ENCODE peak calls at places on chromosomes 3 and 15, in eight cellular contexts. One of them, this sample, is unnamed.

GRCh38 chr15:78979456-78980320 is 34.8 kb upstream of the CTSH start:
- DNase-seq in stimulated activated naive B cell treated with anti-CD40 and anti-IgM and Interleukin-4, amounts not matched to agents 10 μg/mL and 1 μg/mL and 100 μg/mL, for 72 hours: no peak
- DNase-seq in left ventricle myocardium inferior: peak; percentile 29
- DNase-seq in HS-5: peak; percentile 49
- DNase-seq in activated effector memory CD4-positive, alpha-beta T cell treated with Interleukin-2 at 50 U/mL for 16 hours: no peak
- DNase-seq in DMS79 treated with DMSO at 0.1 percent for 48 hours: no peak
- DNase-seq in Caco-2: peak; percentile 81
- DNase-seq in thyroid gland: peak; percentile 63
- DNase-seq in this sample: peak; percentile 56

GRCh38 chr15:43270676-43271306 is 4.1 kb upstream of the TGM5 start:
- DNase-seq in Caco-2: no peak
- DNase-seq in activated effector memory CD4-positive, alpha-beta T cell treated with Interleukin-2 at 50 U/mL for 16 hours: no peak
- DNase-seq in HS-5: no peak
- DNase-seq in thyroid gland: no peak
- DNase-seq in stimulated activated naive B cell treated with anti-CD40 and anti-IgM and Interleukin-4, amounts not matched to agents 10 μg/mL and 1 μg/mL and 100 μg/mL, for 72 hours: peak; percentile 34
- DNase-seq in DMS79 treated with DMSO at 0.1 percent for 48 hours: no peak
- DNase-seq in left ventricle myocardium inferior: no peak
- DNase-seq in this sample: no peak

GRCh38 chr3:18071833-18072232 is 329.4 kb upstream of the TBC1D5 start:
- DNase-seq in Caco-2: no peak
- DNase-seq in stimulated activated naive B cell treated with anti-CD40 and anti-IgM and Interleukin-4, amounts not matched to agents 10 μg/mL and 1 μg/mL and 100 μg/mL, for 72 hours: no peak
- DNase-seq in thyroid gland: no peak
- DNase-seq in left ventricle myocardium inferior: no peak
- DNase-seq in DMS79 treated with DMSO at 0.1 percent for 48 hours: no peak
- DNase-seq in activated effector memory CD4-positive, alpha-beta T cell treated with Interleukin-2 at 50 U/mL for 16 hours: no peak
- DNase-seq in HS-5: no peak
- DNase-seq in this sample: no peak

GRCh38 chr3:159455741-159456181 is 532.9 kb upstream of the IL12A start:
- DNase-seq in thyroid gland: no peak
- DNase-seq in DMS79 treated with DMSO at 0.1 percent for 48 hours: no peak
- DNase-seq in left ventricle myocardium inferior: no peak
- DNase-seq in Caco-2: no peak
- DNase-seq in stimulated activated naive B cell treated with anti-CD40 and anti-IgM and Interleukin-4, amounts not matched to agents 10 μg/mL and 1 μg/mL and 100 μg/mL, for 72 hours: no peak
- DNase-seq in activated effector memory CD4-positive, alpha-beta T cell treated with Interleukin-2 at 50 U/mL for 16 hours: no peak
- DNase-seq in HS-5: no peak
- DNase-seq in this sample: no peak

GRCh38 chr3:13189639-13190375 is 116.6 kb upstream of the IQSEC1 start:
- DNase-seq in Caco-2: no peak
- DNase-seq in activated effector memory CD4-positive, alpha-beta T cell treated with Interleukin-2 at 50 U/mL for 16 hours: peak; percentile 43
- DNase-seq in thyroid gland: no peak
- DNase-seq in stimulated activated naive B cell treated with anti-CD40 and anti-IgM and Interleukin-4, amounts not matched to agents 10 μg/mL and 1 μg/mL and 100 μg/mL, for 72 hours: no peak
- DNase-seq in left ventricle myocardium inferior: no peak
- DNase-seq in HS-5: peak; percentile 23
- DNase-seq in DMS79 treated with DMSO at 0.1 percent for 48 hours: no peak
- DNase-seq in this sample: no peak

GRCh38 chr15:98442379-98442833 is 205.9 kb upstream of the IGF1R start:
- DNase-seq in thyroid gland: peak; percentile 68
- DNase-seq in HS-5: peak; percentile 40
- DNase-seq in activated effector memory CD4-positive, alpha-beta T cell treated with Interleukin-2 at 50 U/mL for 16 hours: no peak
- DNase-seq in DMS79 treated with DMSO at 0.1 percent for 48 hours: peak; percentile 2
- DNase-seq in left ventricle myocardium inferior: no peak
- DNase-seq in Caco-2: peak; percentile 70
- DNase-seq in stimulated activated naive B cell treated with anti-CD40 and anti-IgM and Interleukin-4, amounts not matched to agents 10 μg/mL and 1 μg/mL and 100 μg/mL, for 72 hours: peak; percentile 15
- DNase-seq in this sample: peak; percentile 26

GRCh38 chr15:56957812-56958406 is 39.5 kb downstream of the TCF12 start:
- DNase-seq in Caco-2: peak; percentile 35
- DNase-seq in stimulated activated naive B cell treated with anti-CD40 and anti-IgM and Interleukin-4, amounts not matched to agents 10 μg/mL and 1 μg/mL and 100 μg/mL, for 72 hours: no peak
- DNase-seq in activated effector memory CD4-positive, alpha-beta T cell treated with Interleukin-2 at 50 U/mL for 16 hours: no peak
- DNase-seq in left ventricle myocardium inferior: no peak
- DNase-seq in thyroid gland: no peak
- DNase-seq in DMS79 treated with DMSO at 0.1 percent for 48 hours: no peak
- DNase-seq in HS-5: no peak
- DNase-seq in this sample: no peak

GRCh38 chr3:182490601-182491485 is 302.5 kb upstream of the ATP11B start:
- DNase-seq in activated effector memory CD4-positive, alpha-beta T cell treated with Interleukin-2 at 50 U/mL for 16 hours: no peak
- DNase-seq in HS-5: no peak
- DNase-seq in thyroid gland: no peak
- DNase-seq in stimulated activated naive B cell treated with anti-CD40 and anti-IgM and Interleukin-4, amounts not matched to agents 10 μg/mL and 1 μg/mL and 100 μg/mL, for 72 hours: no peak
- DNase-seq in DMS79 treated with DMSO at 0.1 percent for 48 hours: peak; percentile 97
- DNase-seq in Caco-2: peak; percentile 22
- DNase-seq in left ventricle myocardium inferior: no peak
- DNase-seq in this sample: peak; percentile 99

GRCh38 chr3:64715211-64715982 is 27.6 kb upstream of the ADAMTS9 start:
- DNase-seq in DMS79 treated with DMSO at 0.1 percent for 48 hours: no peak
- DNase-seq in left ventricle myocardium inferior: no peak
- DNase-seq in thyroid gland: no peak
- DNase-seq in HS-5: no peak
- DNase-seq in Caco-2: no peak
- DNase-seq in stimulated activated naive B cell treated with anti-CD40 and anti-IgM and Interleukin-4, amounts not matched to agents 10 μg/mL and 1 μg/mL and 100 μg/mL, for 72 hours: no peak
- DNase-seq in activated effector memory CD4-positive, alpha-beta T cell treated with Interleukin-2 at 50 U/mL for 16 hours: no peak
- DNase-seq in this sample: no peak

GRCh38 chr3:63519426-63519825 is 133.0 kb upstream of the SNTN start:
- DNase-seq in thyroid gland: no peak
- DNase-seq in activated effector memory CD4-positive, alpha-beta T cell treated with Interleukin-2 at 50 U/mL for 16 hours: no peak
- DNase-seq in Caco-2: no peak
- DNase-seq in stimulated activated naive B cell treated with anti-CD40 and anti-IgM and Interleukin-4, amounts not matched to agents 10 μg/mL and 1 μg/mL and 100 μg/mL, for 72 hours: no peak
- DNase-seq in left ventricle myocardium inferior: no peak
- DNase-seq in HS-5: peak; percentile 33
- DNase-seq in DMS79 treated with DMSO at 0.1 percent for 48 hours: no peak
- DNase-seq in this sample: no peak

GRCh38 chr3:82654708-82655107 is 893.3 kb upstream of the GBE1 start:
- DNase-seq in DMS79 treated with DMSO at 0.1 percent for 48 hours: no peak
- DNase-seq in Caco-2: no peak
- DNase-seq in activated effector memory CD4-positive, alpha-beta T cell treated with Interleukin-2 at 50 U/mL for 16 hours: no peak
- DNase-seq in left ventricle myocardium inferior: no peak
- DNase-seq in stimulated activated naive B cell treated with anti-CD40 and anti-IgM and Interleukin-4, amounts not matched to agents 10 μg/mL and 1 μg/mL and 100 μg/mL, for 72 hours: no peak
- DNase-seq in HS-5: no peak
- DNase-seq in thyroid gland: no peak
- DNase-seq in this sample: no peak

GRCh38 chr3:66499881-66500574 is 794 bp downstream of the LRIG1 start:
- DNase-seq in activated effector memory CD4-positive, alpha-beta T cell treated with Interleukin-2 at 50 U/mL for 16 hours: peak; percentile 27
- DNase-seq in HS-5: no peak
- DNase-seq in left ventricle myocardium inferior: peak; percentile 46
- DNase-seq in Caco-2: peak; percentile 51
- DNase-seq in DMS79 treated with DMSO at 0.1 percent for 48 hours: no peak
- DNase-seq in thyroid gland: peak; percentile 40
- DNase-seq in stimulated activated naive B cell treated with anti-CD40 and anti-IgM and Interleukin-4, amounts not matched to agents 10 μg/mL and 1 μg/mL and 100 μg/mL, for 72 hours: no peak
- DNase-seq in this sample: no peak

GRCh38 chr3:50264389-50264963 is 4.5 kb upstream of the SEMA3B start:
- DNase-seq in thyroid gland: peak; percentile 97
- DNase-seq in HS-5: no peak
- DNase-seq in activated effector memory CD4-positive, alpha-beta T cell treated with Interleukin-2 at 50 U/mL for 16 hours: no peak
- DNase-seq in Caco-2: peak; percentile 93
- DNase-seq in stimulated activated naive B cell treated with anti-CD40 and anti-IgM and Interleukin-4, amounts not matched to agents 10 μg/mL and 1 μg/mL and 100 μg/mL, for 72 hours: no peak
- DNase-seq in left ventricle myocardium inferior: peak; percentile 78
- DNase-seq in DMS79 treated with DMSO at 0.1 percent for 48 hours: no peak
- DNase-seq in this sample: no peak

GRCh38 chr3:77078279-77078678 is 38.4 kb downstream of the ROBO2 start:
- DNase-seq in thyroid gland: no peak
- DNase-seq in HS-5: no peak
- DNase-seq in DMS79 treated with DMSO at 0.1 percent for 48 hours: no peak
- DNase-seq in left ventricle myocardium inferior: no peak
- DNase-seq in activated effector memory CD4-positive, alpha-beta T cell treated with Interleukin-2 at 50 U/mL for 16 hours: no peak
- DNase-seq in stimulated activated naive B cell treated with anti-CD40 and anti-IgM and Interleukin-4, amounts not matched to agents 10 μg/mL and 1 μg/mL and 100 μg/mL, for 72 hours: no peak
- DNase-seq in Caco-2: no peak
- DNase-seq in this sample: no peak

GRCh38 chr15:74780983-74781672 is 752 bp upstream of the CSK start:
- DNase-seq in activated effector memory CD4-positive, alpha-beta T cell treated with Interleukin-2 at 50 U/mL for 16 hours: no peak
- DNase-seq in Caco-2: no peak
- DNase-seq in left ventricle myocardium inferior: no peak
- DNase-seq in HS-5: no peak
- DNase-seq in DMS79 treated with DMSO at 0.1 percent for 48 hours: no peak
- DNase-seq in stimulated activated naive B cell treated with anti-CD40 and anti-IgM and Interleukin-4, amounts not matched to agents 10 μg/mL and 1 μg/mL and 100 μg/mL, for 72 hours: no peak
- DNase-seq in thyroid gland: no peak
- DNase-seq in this sample: no peak

GRCh38 chr3:38564631-38565338 is 68.6 kb downstream of the EXOG start:
- DNase-seq in thyroid gland: no peak
- DNase-seq in stimulated activated naive B cell treated with anti-CD40 and anti-IgM and Interleukin-4, amounts not matched to agents 10 μg/mL and 1 μg/mL and 100 μg/mL, for 72 hours: no peak
- DNase-seq in DMS79 treated with DMSO at 0.1 percent for 48 hours: no peak
- DNase-seq in activated effector memory CD4-positive, alpha-beta T cell treated with Interleukin-2 at 50 U/mL for 16 hours: no peak
- DNase-seq in left ventricle myocardium inferior: no peak
- DNase-seq in Caco-2: no peak
- DNase-seq in HS-5: no peak
- DNase-seq in this sample: no peak

GRCh38 chr15:62483817-62484216 is 318.7 kb upstream of the C2CD4B start:
- DNase-seq in activated effector memory CD4-positive, alpha-beta T cell treated with Interleukin-2 at 50 U/mL for 16 hours: no peak
- DNase-seq in left ventricle myocardium inferior: peak; percentile 48
- DNase-seq in DMS79 treated with DMSO at 0.1 percent for 48 hours: no peak
- DNase-seq in Caco-2: no peak
- DNase-seq in thyroid gland: no peak
- DNase-seq in stimulated activated naive B cell treated with anti-CD40 and anti-IgM and Interleukin-4, amounts not matched to agents 10 μg/mL and 1 μg/mL and 100 μg/mL, for 72 hours: no peak
- DNase-seq in HS-5: no peak
- DNase-seq in this sample: no peak

GRCh38 chr3:161914703-161915102 is 418.1 kb downstream of the OTOL1 start:
- DNase-seq in left ventricle myocardium inferior: peak; percentile 22
- DNase-seq in Caco-2: peak; percentile 46
- DNase-seq in HS-5: peak; percentile 18
- DNase-seq in stimulated activated naive B cell treated with anti-CD40 and anti-IgM and Interleukin-4, amounts not matched to agents 10 μg/mL and 1 μg/mL and 100 μg/mL, for 72 hours: no peak
- DNase-seq in thyroid gland: no peak
- DNase-seq in activated effector memory CD4-positive, alpha-beta T cell treated with Interleukin-2 at 50 U/mL for 16 hours: no peak
- DNase-seq in DMS79 treated with DMSO at 0.1 percent for 48 hours: no peak
- DNase-seq in this sample: peak; percentile 57

GRCh38 chr15:43133429-43134156 is at the start of gene TMEM62:
- DNase-seq in activated effector memory CD4-positive, alpha-beta T cell treated with Interleukin-2 at 50 U/mL for 16 hours: peak; percentile 49
- DNase-seq in Caco-2: peak; percentile 89
- DNase-seq in thyroid gland: peak; percentile 92
- DNase-seq in DMS79 treated with DMSO at 0.1 percent for 48 hours: peak; percentile 27
- DNase-seq in left ventricle myocardium inferior: peak; percentile 85
- DNase-seq in stimulated activated naive B cell treated with anti-CD40 and anti-IgM and Interleukin-4, amounts not matched to agents 10 μg/mL and 1 μg/mL and 100 μg/mL, for 72 hours: peak; percentile 83
- DNase-seq in HS-5: no peak
- DNase-seq in this sample: peak; percentile 76

GRCh38 chr15:83404143-83404542 is 43.0 kb upstream of the SH3GL3 start:
- DNase-seq in thyroid gland: peak; percentile 5
- DNase-seq in activated effector memory CD4-positive, alpha-beta T cell treated with Interleukin-2 at 50 U/mL for 16 hours: no peak
- DNase-seq in DMS79 treated with DMSO at 0.1 percent for 48 hours: no peak
- DNase-seq in HS-5: no peak
- DNase-seq in Caco-2: no peak
- DNase-seq in left ventricle myocardium inferior: peak; percentile 55
- DNase-seq in stimulated activated naive B cell treated with anti-CD40 and anti-IgM and Interleukin-4, amounts not matched to agents 10 μg/mL and 1 μg/mL and 100 μg/mL, for 72 hours: no peak
- DNase-seq in this sample: no peak

GRCh38 chr3:38563070-38563901 is 67.1 kb downstream of the EXOG start:
- DNase-seq in left ventricle myocardium inferior: no peak
- DNase-seq in Caco-2: no peak
- DNase-seq in stimulated activated naive B cell treated with anti-CD40 and anti-IgM and Interleukin-4, amounts not matched to agents 10 μg/mL and 1 μg/mL and 100 μg/mL, for 72 hours: no peak
- DNase-seq in activated effector memory CD4-positive, alpha-beta T cell treated with Interleukin-2 at 50 U/mL for 16 hours: no peak
- DNase-seq in thyroid gland: no peak
- DNase-seq in DMS79 treated with DMSO at 0.1 percent for 48 hours: no peak
- DNase-seq in HS-5: no peak
- DNase-seq in this sample: no peak

GRCh38 chr3:160210799-160211221 is 14.4 kb upstream of the C3orf80 start:
- DNase-seq in left ventricle myocardium inferior: no peak
- DNase-seq in DMS79 treated with DMSO at 0.1 percent for 48 hours: no peak
- DNase-seq in activated effector memory CD4-positive, alpha-beta T cell treated with Interleukin-2 at 50 U/mL for 16 hours: no peak
- DNase-seq in thyroid gland: no peak
- DNase-seq in stimulated activated naive B cell treated with anti-CD40 and anti-IgM and Interleukin-4, amounts not matched to agents 10 μg/mL and 1 μg/mL and 100 μg/mL, for 72 hours: no peak
- DNase-seq in HS-5: peak; percentile 36
- DNase-seq in Caco-2: peak; percentile 51
- DNase-seq in this sample: no peak

GRCh38 chr15:20280933-20281463 is 260.6 kb downstream of the GOLGA6L6 start:
- DNase-seq in HS-5: no peak
- DNase-seq in activated effector memory CD4-positive, alpha-beta T cell treated with Interleukin-2 at 50 U/mL for 16 hours: no peak
- DNase-seq in Caco-2: no peak
- DNase-seq in left ventricle myocardium inferior: no peak
- DNase-seq in stimulated activated naive B cell treated with anti-CD40 and anti-IgM and Interleukin-4, amounts not matched to agents 10 μg/mL and 1 μg/mL and 100 μg/mL, for 72 hours: no peak
- DNase-seq in DMS79 treated with DMSO at 0.1 percent for 48 hours: no peak
- DNase-seq in thyroid gland: no peak
- DNase-seq in this sample: no peak

GRCh38 chr15:37221671-37222207 is 121.4 kb upstream of the MEIS2 start:
- DNase-seq in DMS79 treated with DMSO at 0.1 percent for 48 hours: no peak
- DNase-seq in thyroid gland: no peak
- DNase-seq in left ventricle myocardium inferior: no peak
- DNase-seq in Caco-2: no peak
- DNase-seq in stimulated activated naive B cell treated with anti-CD40 and anti-IgM and Interleukin-4, amounts not matched to agents 10 μg/mL and 1 μg/mL and 100 μg/mL, for 72 hours: no peak
- DNase-seq in HS-5: no peak
- DNase-seq in activated effector memory CD4-positive, alpha-beta T cell treated with Interleukin-2 at 50 U/mL for 16 hours: no peak
- DNase-seq in this sample: no peak

GRCh38 chr15:49589030-49589429 is 31.6 kb downstream of the FAM227B start:
- DNase-seq in left ventricle myocardium inferior: no peak
- DNase-seq in stimulated activated naive B cell treated with anti-CD40 and anti-IgM and Interleukin-4, amounts not matched to agents 10 μg/mL and 1 μg/mL and 100 μg/mL, for 72 hours: no peak
- DNase-seq in Caco-2: no peak
- DNase-seq in activated effector memory CD4-positive, alpha-beta T cell treated with Interleukin-2 at 50 U/mL for 16 hours: no peak
- DNase-seq in HS-5: no peak
- DNase-seq in thyroid gland: no peak
- DNase-seq in DMS79 treated with DMSO at 0.1 percent for 48 hours: no peak
- DNase-seq in this sample: no peak

GRCh38 chr3:8095724-8096123 is 405.9 kb upstream of the LMCD1 start:
- DNase-seq in DMS79 treated with DMSO at 0.1 percent for 48 hours: no peak
- DNase-seq in HS-5: no peak
- DNase-seq in left ventricle myocardium inferior: no peak
- DNase-seq in stimulated activated naive B cell treated with anti-CD40 and anti-IgM and Interleukin-4, amounts not matched to agents 10 μg/mL and 1 μg/mL and 100 μg/mL, for 72 hours: no peak
- DNase-seq in Caco-2: peak; percentile 35
- DNase-seq in thyroid gland: no peak
- DNase-seq in activated effector memory CD4-positive, alpha-beta T cell treated with Interleukin-2 at 50 U/mL for 16 hours: no peak
- DNase-seq in this sample: no peak

GRCh38 chr3:188830955-188831354 is 340.8 kb upstream of the TPRG1 start:
- DNase-seq in DMS79 treated with DMSO at 0.1 percent for 48 hours: no peak
- DNase-seq in activated effector memory CD4-positive, alpha-beta T cell treated with Interleukin-2 at 50 U/mL for 16 hours: no peak
- DNase-seq in stimulated activated naive B cell treated with anti-CD40 and anti-IgM and Interleukin-4, amounts not matched to agents 10 μg/mL and 1 μg/mL and 100 μg/mL, for 72 hours: no peak
- DNase-seq in left ventricle myocardium inferior: no peak
- DNase-seq in HS-5: no peak
- DNase-seq in thyroid gland: no peak
- DNase-seq in Caco-2: no peak
- DNase-seq in this sample: no peak

GRCh38 chr15:58403581-58403980 is 28.2 kb upstream of the LIPC start:
- DNase-seq in activated effector memory CD4-positive, alpha-beta T cell treated with Interleukin-2 at 50 U/mL for 16 hours: no peak
- DNase-seq in thyroid gland: no peak
- DNase-seq in DMS79 treated with DMSO at 0.1 percent for 48 hours: no peak
- DNase-seq in left ventricle myocardium inferior: no peak
- DNase-seq in HS-5: no peak
- DNase-seq in Caco-2: no peak
- DNase-seq in stimulated activated naive B cell treated with anti-CD40 and anti-IgM and Interleukin-4, amounts not matched to agents 10 μg/mL and 1 μg/mL and 100 μg/mL, for 72 hours: no peak
- DNase-seq in this sample: no peak

GRCh38 chr15:84057714-84058331 is 177.8 kb upstream of the GOLGA6L4 start:
- DNase-seq in activated effector memory CD4-positive, alpha-beta T cell treated with Interleukin-2 at 50 U/mL for 16 hours: no peak
- DNase-seq in Caco-2: no peak
- DNase-seq in stimulated activated naive B cell treated with anti-CD40 and anti-IgM and Interleukin-4, amounts not matched to agents 10 μg/mL and 1 μg/mL and 100 μg/mL, for 72 hours: no peak
- DNase-seq in DMS79 treated with DMSO at 0.1 percent for 48 hours: no peak
- DNase-seq in left ventricle myocardium inferior: no peak
- DNase-seq in HS-5: no peak
- DNase-seq in thyroid gland: no peak
- DNase-seq in this sample: no peak

This sample was measured in NCI-H774.